ENCODE peak calls at places on chromosomes 13 and 19, in nine cellular contexts. V is fibroblast of pulmonary artery, D is AG09309, E is cardiac fibroblast, K is progenitor cell of endocrine pancreas, G is lower leg skin, N is colonic mucosa, W is neural crest cell, M is astrocyte. J is an unnamed sample.

GRCh38 chr19:39362682-39363657 is 20.7 kb downstream of the SAMD4B start:
- DNase-seq in K (no peak), G (no peak), N (no peak), V (peak), D (peak), E (peak), M (peak), W (no peak), J (no peak)

GRCh38 chr13:98039261-98039660 is 85.8 kb downstream of the IPO5 start:
- DNase-seq in N (no peak), K (no peak), E (no peak), M (no peak), W (no peak), V (no peak), G (peak), D (no peak), J (no peak)

GRCh38 chr13:33415822-33416221 is 130.3 kb upstream of the STARD13 start:
- DNase-seq in V (no peak), M (no peak), W (no peak), E (no peak), D (no peak), G (no peak), N (no peak), K (no peak), J (no peak)

GRCh38 chr19:7850429-7850819 is 20.4 kb downstream of the EVI5L start:
- DNase-seq in G (no peak), V (no peak), N (no peak), W (no peak), M (no peak), D (no peak), K (no peak), E (no peak), J (no peak)

GRCh38 chr19:50060107-50060506 is 34.3 kb downstream of the ZNF473 start:
- DNase-seq in G (no peak), N (no peak), E (no peak), K (no peak), V (no peak), M (no peak), D (no peak), W (no peak), J (no peak)

GRCh38 chr13:28606466-28606865 is 52.5 kb upstream of the POMP start:
- DNase-seq in W (no peak), N (no peak), D (no peak), V (peak), K (no peak), M (no peak), G (no peak), E (no peak), J (no peak)

GRCh38 chr13:27476943-27477681 is 26.7 kb upstream of the MTIF3 start:
- DNase-seq in M (no peak), G (no peak), V (peak), N (no peak), W (no peak), E (peak), D (no peak), K (no peak), J (peak)

GRCh38 chr19:916645-917322 is 349 bp upstream of the KISS1R start:
- DNase-seq in D (no peak), E (no peak), K (no peak), W (no peak), M (no peak), V (no peak), N (no peak), G (no peak), J (no peak)

GRCh38 chr19:19820774-19821315 is 705 bp downstream of the ZNF506 start:
- DNase-seq in D (no peak), M (no peak), E (no peak), G (no peak), N (no peak), K (no peak), V (no peak), W (no peak), J (no peak)

GRCh38 chr13:22703601-22704209 is 477.1 kb upstream of the SGCG start:
- DNase-seq in K (no peak), W (no peak), G (no peak), N (no peak), M (no peak), V (no peak), D (no peak), E (no peak), J (no peak)

GRCh38 chr19:6687117-6687516 is 17.2 kb upstream of the TNFSF14 start:
- DNase-seq in G (no peak), D (no peak), N (no peak), W (no peak), E (no peak), V (no peak), M (no peak), K (no peak), J (no peak)

GRCh38 chr19:35213678-35214632 is 14.6 kb downstream of the FAM187B start:
- DNase-seq in V (peak), M (peak), G (peak), N (peak), E (peak), D (peak), W (no peak), K (no peak), J (no peak)

GRCh38 chr13:44311011-44311481 is 62.6 kb upstream of the SERP2 start:
- DNase-seq in W (no peak), G (no peak), M (peak), E (peak), N (no peak), D (no peak), K (no peak), V (peak), J (no peak)

GRCh38 chr19:58182577-58182988 is 278 bp upstream of the ZNF274 start:
- DNase-seq in K (no peak), N (peak), V (no peak), W (no peak), G (no peak), M (no peak), E (no peak), D (peak), J (no peak)

GRCh38 chr13:94641432-94641941 is 39.8 kb downstream of the GPR180 start:
- DNase-seq in E (peak), G (no peak), V (peak), W (no peak), M (peak), D (peak), K (no peak), N (no peak), J (no peak)

GRCh38 chr19:19051478-19052213 is 12.1 kb upstream of the SLC25A42 start:
- DNase-seq in G (no peak), M (no peak), D (no peak), E (no peak), K (no peak), V (no peak), W (no peak), N (no peak), J (no peak)

GRCh38 chr19:6402834-6403608 is 10.1 kb upstream of the GTF2F1 start:
- DNase-seq in G (no peak), N (peak), E (peak), D (no peak), K (no peak), M (peak), V (peak), W (peak), J (no peak)

GRCh38 chr19:2207008-2207407 is 29.1 kb downstream of the PLEKHJ1 start:
- DNase-seq in G (no peak), E (no peak), N (no peak), V (no peak), M (no peak), D (no peak), W (no peak), K (no peak), J (no peak)

GRCh38 chr19:2208975-2209374 is 27.2 kb downstream of the PLEKHJ1 start:
- DNase-seq in V (no peak), M (no peak), W (no peak), D (no peak), K (no peak), N (no peak), G (no peak), E (no peak), J (no peak)

GRCh38 chr19:2210206-2210605 is 25.9 kb downstream of the PLEKHJ1 start:
- DNase-seq in W (no peak), K (no peak), G (no peak), E (no peak), M (no peak), D (no peak), V (no peak), N (no peak), J (no peak)

GRCh38 chr19:2209408-2209807 is 26.7 kb downstream of the PLEKHJ1 start:
- DNase-seq in W (no peak), G (no peak), M (no peak), N (no peak), V (no peak), E (no peak), D (no peak), K (no peak), J (no peak)

GRCh38 chr19:2207991-2208860 is 27.9 kb downstream of the PLEKHJ1 start:
- DNase-seq in N (peak), W (no peak), D (no peak), E (peak), M (peak), V (peak), K (no peak), G (peak), J (peak)
- TF ChIP-seq CTCF in N (no peak), W (no peak), D (no peak), E (peak), M (no peak), V (peak), K (no peak), G (no peak), J (peak)

GRCh38 chr19:54724644-54725043 is 402 bp downstream of the KIR3DL3 start:
- DNase-seq in E (no peak), N (no peak), G (peak), W (no peak), M (no peak), K (no peak), V (no peak), D (no peak), J (peak)

GRCh38 chr19:54724142-54724541 is at the start of gene KIR3DL3:
- DNase-seq in D (no peak), K (no peak), M (no peak), E (no peak), V (no peak), N (no peak), W (no peak), G (no peak), J (peak)

GRCh38 chr19:54727562-54727961 is 3.3 kb downstream of the KIR3DL3 start:
- DNase-seq in V (no peak), E (no peak), D (no peak), W (no peak), K (no peak), G (peak), M (no peak), N (no peak), J (peak)

GRCh38 chr19:54728167-54728566 is 3.9 kb downstream of the KIR3DL3 start:
- DNase-seq in E (no peak), K (no peak), D (no peak), W (no peak), G (peak), M (no peak), V (no peak), N (no peak), J (peak)

GRCh38 chr19:54725321-54725720 is 1.1 kb downstream of the KIR3DL3 start:
- DNase-seq in D (no peak), N (no peak), G (peak), K (no peak), E (no peak), M (no peak), V (no peak), W (no peak), J (peak)
- TF ChIP-seq CTCF in D (no peak), N (no peak), G (no peak), K (no peak), E (no peak), M (no peak), V (no peak), W (no peak), J (no peak)

DNA sequence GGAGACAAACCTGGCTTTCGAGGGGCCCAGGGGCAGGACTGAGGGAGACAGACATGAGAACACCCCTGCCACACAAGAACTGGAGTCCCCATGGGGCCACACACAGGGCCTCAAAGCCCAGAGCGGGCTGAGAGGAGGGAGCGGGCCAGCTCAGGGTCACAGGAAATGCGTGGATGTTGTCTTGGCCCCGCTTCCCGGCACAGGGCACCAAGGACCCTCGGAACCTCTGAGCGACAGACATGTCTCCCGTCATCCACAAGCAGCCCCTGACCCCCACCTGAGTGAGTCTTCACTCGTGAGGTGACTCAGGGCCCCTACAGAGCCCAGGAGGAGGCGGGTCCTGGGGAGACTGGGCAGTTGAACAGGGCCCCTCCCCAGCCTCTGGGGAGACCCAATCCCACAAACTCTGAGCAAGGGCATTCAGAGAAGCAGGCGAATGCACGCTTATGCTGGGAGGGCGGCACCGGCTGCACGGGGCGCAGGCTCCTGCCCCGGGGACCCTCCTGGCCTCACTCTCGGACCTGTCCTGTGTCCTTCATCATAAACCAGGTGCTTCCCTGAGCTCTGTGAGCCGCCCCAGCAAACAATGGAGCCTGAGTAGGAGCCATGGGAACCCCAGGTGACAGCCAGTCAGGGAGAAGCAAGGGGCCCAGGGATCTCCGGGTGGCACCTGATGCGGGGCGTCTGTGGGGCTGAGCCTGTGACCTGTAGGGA is 20.1 kb downstream of the SGTA start:
- DNase-seq in E (no peak), G (no peak), N (no peak), K (no peak), M (no peak), W (no peak), D (no peak), V (no peak), J (no peak)
- TF ChIP-seq CTCF in E (no peak), G (no peak), N (no peak), K (no peak), M (no peak), W (no peak), D (no peak), V (no peak), J (no peak)

DNA sequence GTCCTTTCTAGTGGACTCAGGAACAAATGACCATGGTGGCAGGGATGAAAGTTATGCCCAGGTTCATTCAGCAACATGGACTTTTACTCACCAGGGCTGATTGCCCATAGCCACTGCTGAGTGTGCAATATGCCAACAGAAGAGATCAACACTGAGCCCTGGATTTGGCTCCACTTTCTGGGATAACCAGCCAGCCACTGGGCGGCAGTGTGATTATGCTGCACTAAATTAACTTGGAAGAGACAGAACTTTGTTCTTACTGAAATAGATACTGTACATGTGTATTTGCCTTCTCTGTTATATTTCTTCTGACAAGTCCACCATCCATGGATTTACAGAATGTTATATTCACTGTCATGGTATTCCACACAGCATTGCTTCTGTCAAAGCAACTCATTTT is 257.4 kb downstream of the TDRD3 start:
- DNase-seq in D (no peak), N (no peak), K (no peak), E (peak), M (no peak), G (no peak), V (peak), W (peak), J (no peak)
- TF ChIP-seq CTCF in D (peak), N (no peak), K (peak), E (peak), M (peak), G (no peak), V (peak), W (peak), J (peak)

GRCh38 chr13:35953537-35954206 is 177.5 kb downstream of the DCLK1 start:
- DNase-seq in E (peak), D (peak), V (peak), W (peak), M (peak), G (peak), K (peak), N (peak), J (peak)
- TF ChIP-seq CTCF in E (peak), D (peak), V (peak), W (peak), M (peak), G (no peak), K (peak), N (no peak), J (peak)

J was measured in osteocyte.